ENCODE peak calls at places on chromosomes 16 and 17, in six cellular contexts. U, A, S, D, P and V are unnamed samples. For H3K4me1, the result is how much of the 10 kb centered on the place peaks cover.

GRCh38 chr17:47879028-47879585 is 16.9 kb upstream of the SP2 start:
- DNase-seq in U (no peak), A (no peak), S (no peak), D (no peak), P (no peak), V (no peak)

GRCh38 chr16:27579086-27579980 is 29.4 kb downstream of the KATNIP start:
- DNase-seq in U (peak), A (no peak), S (no peak), D (no peak), P (no peak), V (peak)

GRCh38 chr16:57485916-57486857 is at the start of gene DOK4:
- DNase-seq in U (peak), A (peak), S (peak), D (peak), P (peak), V (peak)

GRCh38 chr17:77957215-77957868 is 1.2 kb upstream of the TNRC6C start:
- DNase-seq in U (no peak), A (no peak), S (no peak), D (no peak), P (no peak), V (no peak)

GRCh38 chr16:22008215-22009142 is 568 bp downstream of the MOSMO start:
- DNase-seq in U (peak), A (no peak), S (peak), D (no peak), P (peak), V (peak)

GRCh38 chr16:66878067-66878466 is 2.2 kb upstream of the PDP2 start:
- DNase-seq in U (peak), A (no peak), S (no peak), D (no peak), P (no peak), V (no peak)

GRCh38 chr16:65733706-65734105 is 611.8 kb upstream of the CDH11 start:
- DNase-seq in U (no peak), A (no peak), S (no peak), D (no peak), P (no peak), V (no peak)

GRCh38 chr16:85386467-85387170 is 226.5 kb upstream of the GSE1 start:
- DNase-seq in U (no peak), A (no peak), S (peak), D (no peak), P (no peak), V (peak)

GRCh38 chr17:6427284-6427781 is 7.6 kb downstream of the AIPL1 start:
- DNase-seq in U (no peak), A (no peak), S (no peak), D (no peak), P (no peak), V (no peak)

GRCh38 chr16:12500771-12501170 is 302.9 kb downstream of the CPPED1 start:
- DNase-seq in U (no peak), A (no peak), S (no peak), D (peak), P (peak), V (no peak)

GRCh38 chr17:80659651-80660050 is 115.0 kb downstream of the RPTOR start:
- DNase-seq in U (no peak), A (no peak), S (no peak), D (no peak), P (no peak), V (no peak)

GRCh38 chr17:80151333-80151732 is 4.4 kb upstream of the EIF4A3 start:
- DNase-seq in U (no peak), A (no peak), S (no peak), D (no peak), P (no peak), V (no peak)

GRCh38 chr17:67386965-67387551 is 10.0 kb downstream of the PITPNC1 start:
- DNase-seq in U (peak), A (no peak), S (peak), D (peak), P (peak), V (no peak)

GRCh38 chr17:79088266-79088996 is 13.8 kb downstream of the ENGASE start:
- DNase-seq in U (no peak), A (no peak), S (no peak), D (no peak), P (no peak), V (no peak)

GRCh38 chr17:56577810-56578209 is 15.7 kb upstream of the NOG start:
- DNase-seq in U (no peak), A (no peak), S (no peak), D (no peak), P (no peak), V (no peak)

GRCh38 chr17:17890773-17891759 is 54.3 kb upstream of the SREBF1 start:
- DNase-seq in U (peak), A (no peak), S (peak), D (peak), P (peak), V (peak)

GRCh38 chr17:10790491-10791401 is 13.2 kb downstream of the TMEM238L start:
- DNase-seq in U (peak), A (peak), S (no peak), D (peak), P (peak), V (no peak)

GRCh38 chr17:45305532-45306087 is 11.2 kb downstream of the MAP3K14 start:
- DNase-seq in U (no peak), A (no peak), S (no peak), D (no peak), P (no peak), V (no peak)

GRCh38 chr16:11669380-11670146 is 1.3 kb downstream of the SNN start:
- DNase-seq in U (peak), A (no peak), S (peak), D (no peak), P (peak), V (peak)

GRCh38 chr16:10971560-10971961 is 27.2 kb downstream of the CLEC16A start:
- DNase-seq in U (peak), A (peak), S (no peak), D (no peak), P (peak), V (peak)

GRCh38 chr16:61042736-61043135 is 993.5 kb downstream of the CDH8 start:
- DNase-seq in U (no peak), A (no peak), S (no peak), D (no peak), P (no peak), V (no peak)

GRCh38 chr17:44502598-44503079 is 567 bp downstream of the GPATCH8 start:
- DNase-seq in U (no peak), A (no peak), S (peak), D (peak), P (no peak), V (peak)

GRCh38 chr17:4856271-4856936 is 23.3 kb downstream of the MINK1 start:
- DNase-seq in U (no peak), A (no peak), S (no peak), D (no peak), P (no peak), V (no peak)

GRCh38 chr16:81636298-81636960 is 142.7 kb upstream of the PLCG2 start:
- DNase-seq in U (no peak), A (no peak), S (no peak), D (no peak), P (no peak), V (no peak)

GRCh38 chr16:50735629-50736122 is 6.2 kb upstream of the CYLD start:
- DNase-seq in U (no peak), A (no peak), S (no peak), D (no peak), P (no peak), V (no peak)

DNA sequence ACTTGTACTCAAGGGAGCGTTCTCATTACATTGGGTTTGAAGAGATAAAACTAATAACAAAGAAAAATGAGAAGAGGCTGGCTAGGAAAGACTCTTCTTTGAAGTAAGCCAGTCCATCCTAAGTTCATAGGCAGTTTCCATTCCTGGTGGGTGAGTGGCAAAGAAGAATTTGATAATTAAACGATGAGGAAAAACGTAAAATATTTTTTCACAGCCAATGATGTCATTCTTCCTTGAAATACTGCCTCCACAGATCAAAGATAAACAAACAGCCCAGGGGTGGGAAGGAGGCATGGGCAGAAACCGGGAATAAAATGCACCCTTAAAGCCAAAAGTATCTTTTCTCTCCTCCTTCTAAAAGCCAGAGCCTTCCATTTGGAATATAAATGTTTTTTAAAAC is 346.6 kb downstream of the PMP22 start:
- DNase-seq in U (no peak), A (no peak), S (no peak), D (no peak), P (no peak), V (no peak)
- TF ChIP-seq POLR2A in U (no peak), A (no peak), S (no peak), D (no peak), P (no peak), V (no peak)

DNA sequence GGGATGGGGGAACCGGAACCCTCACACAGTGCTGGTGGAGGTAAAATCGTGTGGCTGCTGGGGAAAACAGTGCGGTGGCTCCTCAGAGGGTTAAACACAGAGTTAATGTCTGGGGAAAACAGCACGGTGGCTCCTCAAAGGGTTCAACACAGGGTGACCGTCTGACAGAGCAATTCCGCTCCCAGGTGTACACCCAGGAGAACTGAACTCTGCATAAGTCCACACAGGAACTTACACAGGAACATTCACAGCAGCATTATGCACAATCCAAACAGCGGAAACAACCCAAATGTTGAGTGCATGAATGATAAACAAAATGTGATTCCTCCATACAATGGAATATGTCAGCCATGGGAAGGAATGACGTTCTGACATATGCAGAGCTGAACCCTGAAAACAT is 51.4 kb downstream of the CCDC57 start:
- DNase-seq in U (no peak), A (no peak), S (no peak), D (no peak), P (no peak), V (no peak)
- TF ChIP-seq CTCF in U (no peak), A (no peak), S (no peak), D (no peak), P (no peak), V (no peak)

GRCh38 chr17:37553357-37553966 is 55.8 kb downstream of the SYNRG start:
- DNase-seq in U (no peak), A (no peak), S (no peak), D (no peak), P (no peak), V (no peak)
- H3K4me1 ChIP-seq in U (under half), A (under half), S (under half), D (under half), P (under half), V (under half)

GRCh38 chr16:53048139-53048915 is 4.4 kb downstream of the CHD9NB start:
- DNase-seq in U (no peak), A (no peak), S (no peak), D (no peak), P (peak), V (no peak)
- TF ChIP-seq POLR2A in U (no peak), A (no peak), S (no peak), D (no peak), P (no peak), V (no peak)

GRCh38 chr17:64148699-64149098 is 18.8 kb upstream of the ERN1 start:
- DNase-seq in U (peak), A (no peak), S (no peak), D (peak), P (no peak), V (peak)
- TF ChIP-seq CTCF in U (no peak), A (peak), S (no peak), D (no peak), P (no peak), V (no peak)

GRCh38 chr17:50208611-50209061 is 7.2 kb upstream of the COL1A1 start:
- DNase-seq in U (peak), A (no peak), S (no peak), D (no peak), P (no peak), V (no peak)

GRCh38 chr17:50210249-50211225 is 9.1 kb upstream of the COL1A1 start:
- DNase-seq in U (peak), A (no peak), S (no peak), D (no peak), P (peak), V (no peak)

GRCh38 chr17:50209472-50210248 is 8.2 kb upstream of the COL1A1 start:
- DNase-seq in U (peak), A (no peak), S (no peak), D (peak), P (peak), V (peak)

GRCh38 chr17:50207792-50208567 is 6.5 kb upstream of the COL1A1 start:
- DNase-seq in U (no peak), A (no peak), S (no peak), D (no peak), P (no peak), V (no peak)

GRCh38 chr17:50209133-50209471 is 7.7 kb upstream of the COL1A1 start:
- DNase-seq in U (peak), A (no peak), S (no peak), D (no peak), P (no peak), V (no peak)
- H3K4me1 ChIP-seq in U (under half), A (under half), S (under half), D (under half), P (under half), V (under half)

DNA sequence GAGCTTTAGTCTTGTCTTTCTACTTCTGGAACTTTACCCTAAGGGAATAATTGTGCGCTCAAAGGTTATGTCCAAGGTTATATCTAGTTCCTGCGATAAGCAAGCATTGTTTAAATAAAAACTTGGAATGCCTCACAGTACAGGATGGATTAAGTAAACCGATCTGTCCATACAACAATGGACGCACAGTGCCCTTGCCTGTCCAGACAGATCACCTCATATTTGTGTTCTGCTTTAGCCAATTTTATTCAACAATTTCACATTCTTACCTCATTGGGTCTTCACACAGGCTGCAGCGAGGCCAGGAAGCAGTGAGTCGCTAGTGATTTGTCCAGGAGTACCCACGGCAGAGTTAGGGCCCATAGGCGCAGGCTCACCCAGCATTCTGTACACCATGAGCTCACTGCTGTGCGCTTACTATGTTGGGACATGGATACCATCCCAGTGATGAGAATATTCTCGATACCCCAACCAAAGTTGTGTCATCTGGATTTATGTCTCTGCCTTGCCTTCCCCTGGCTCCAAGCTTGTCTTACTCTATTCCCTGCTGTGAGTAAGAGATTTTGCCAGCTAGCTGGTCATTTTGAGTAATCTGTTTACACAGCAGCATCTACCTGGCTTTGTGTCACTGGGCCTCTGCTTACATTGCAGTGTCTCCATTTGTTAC is 39.8 kb downstream of the USP43 start:
- DNase-seq in U (peak), A (peak), S (peak), D (no peak), P (no peak), V (no peak)
- TF ChIP-seq POLR2A in U (no peak), A (no peak), S (no peak), D (no peak), P (no peak), V (no peak)